ENCODE peak calls at places on chromosomes 16 and 17, in five cellular contexts. One of them, this sample, is unnamed.

GRCh38 chr16:30369938-30370443 is 303 bp downstream of the TBC1D10B start:
- DNase-seq in tibial artery: no peak
- DNase-seq in psoas muscle: no peak
- DNase-seq in GM12865: no peak
- DNase-seq in OCI-LY7: no peak
- DNase-seq in this sample: no peak

GRCh38 chr16:52634528-52634927 is 87.6 kb upstream of the TOX3 start:
- DNase-seq in tibial artery: no peak
- DNase-seq in psoas muscle: no peak
- DNase-seq in GM12865: no peak
- DNase-seq in OCI-LY7: no peak
- DNase-seq in this sample: no peak

GRCh38 chr17:43914451-43914850 is 7.1 kb upstream of the MPP2 start:
- DNase-seq in tibial artery: no peak
- DNase-seq in psoas muscle: no peak
- DNase-seq in GM12865: no peak
- DNase-seq in OCI-LY7: no peak
- DNase-seq in this sample: no peak

GRCh38 chr17:74694081-74694480 is 18.6 kb downstream of the CD300LF start:
- DNase-seq in tibial artery: no peak
- DNase-seq in psoas muscle: no peak
- DNase-seq in GM12865: no peak
- DNase-seq in OCI-LY7: no peak
- DNase-seq in this sample: no peak

GRCh38 chr17:30312218-30312617 is 20.5 kb upstream of the BLMH start:
- DNase-seq in tibial artery: no peak
- DNase-seq in psoas muscle: no peak
- DNase-seq in GM12865: no peak
- DNase-seq in OCI-LY7: no peak
- DNase-seq in this sample: no peak

GRCh38 chr17:60067871-60068270 is 10.8 kb downstream of the HEATR6 start:
- DNase-seq in tibial artery: no peak
- DNase-seq in psoas muscle: no peak
- DNase-seq in GM12865: no peak
- DNase-seq in OCI-LY7: no peak
- DNase-seq in this sample: no peak

GRCh38 chr17:58276423-58276822 is 4.3 kb downstream of the MPO start:
- DNase-seq in tibial artery: no peak
- DNase-seq in psoas muscle: no peak
- DNase-seq in GM12865: no peak
- DNase-seq in OCI-LY7: no peak
- DNase-seq in this sample: no peak

GRCh38 chr17:83026311-83026811 is 53.0 kb upstream of the METRNL start:
- DNase-seq in tibial artery: no peak
- DNase-seq in psoas muscle: no peak
- DNase-seq in GM12865: no peak
- DNase-seq in OCI-LY7: no peak
- DNase-seq in this sample: no peak

GRCh38 chr17:64984776-64985521 is 65.7 kb upstream of the LRRC37A3 start:
- DNase-seq in tibial artery: no peak
- DNase-seq in psoas muscle: no peak
- DNase-seq in GM12865: peak; percentile 68
- DNase-seq in OCI-LY7: peak; percentile 61
- DNase-seq in this sample: peak; percentile 49

GRCh38 chr16:88005968-88006367 is 54.7 kb downstream of the BANP start:
- DNase-seq in tibial artery: peak; percentile 40
- DNase-seq in psoas muscle: no peak
- DNase-seq in GM12865: no peak
- DNase-seq in OCI-LY7: no peak
- DNase-seq in this sample: no peak

GRCh38 chr17:65529040-65529633 is 32.3 kb downstream of the AXIN2 start:
- DNase-seq in tibial artery: peak; percentile 25
- DNase-seq in psoas muscle: no peak
- DNase-seq in GM12865: no peak
- DNase-seq in OCI-LY7: no peak
- DNase-seq in this sample: no peak

GRCh38 chr17:68981288-68981687 is 26.1 kb upstream of the ABCA8 start:
- DNase-seq in tibial artery: peak; percentile 74
- DNase-seq in psoas muscle: no peak
- DNase-seq in GM12865: peak; percentile 58
- DNase-seq in OCI-LY7: no peak
- DNase-seq in this sample: no peak

GRCh38 chr17:80105762-80106161 is 4.4 kb downstream of the GAA start:
- DNase-seq in tibial artery: peak; percentile 58
- DNase-seq in psoas muscle: peak; percentile 15
- DNase-seq in GM12865: no peak
- DNase-seq in OCI-LY7: no peak
- DNase-seq in this sample: no peak

GRCh38 chr17:55969577-55969976 is 183.7 kb upstream of the ANKFN1 start:
- DNase-seq in tibial artery: no peak
- DNase-seq in psoas muscle: no peak
- DNase-seq in GM12865: no peak
- DNase-seq in OCI-LY7: no peak
- DNase-seq in this sample: no peak

GRCh38 chr17:39153541-39154111 is 2.2 kb upstream of the PLXDC1 start:
- DNase-seq in tibial artery: peak; percentile 96
- DNase-seq in psoas muscle: peak; percentile 85
- DNase-seq in GM12865: peak; percentile 88
- DNase-seq in OCI-LY7: peak; percentile 85
- DNase-seq in this sample: peak; percentile 87
- TF ChIP-seq CTCF in tibial artery: peak; percentile 25
- TF ChIP-seq CTCF in psoas muscle: peak; percentile 5
- TF ChIP-seq CTCF in GM12865: no peak
- TF ChIP-seq CTCF in OCI-LY7: no peak
- TF ChIP-seq CTCF in this sample: no peak

DNA sequence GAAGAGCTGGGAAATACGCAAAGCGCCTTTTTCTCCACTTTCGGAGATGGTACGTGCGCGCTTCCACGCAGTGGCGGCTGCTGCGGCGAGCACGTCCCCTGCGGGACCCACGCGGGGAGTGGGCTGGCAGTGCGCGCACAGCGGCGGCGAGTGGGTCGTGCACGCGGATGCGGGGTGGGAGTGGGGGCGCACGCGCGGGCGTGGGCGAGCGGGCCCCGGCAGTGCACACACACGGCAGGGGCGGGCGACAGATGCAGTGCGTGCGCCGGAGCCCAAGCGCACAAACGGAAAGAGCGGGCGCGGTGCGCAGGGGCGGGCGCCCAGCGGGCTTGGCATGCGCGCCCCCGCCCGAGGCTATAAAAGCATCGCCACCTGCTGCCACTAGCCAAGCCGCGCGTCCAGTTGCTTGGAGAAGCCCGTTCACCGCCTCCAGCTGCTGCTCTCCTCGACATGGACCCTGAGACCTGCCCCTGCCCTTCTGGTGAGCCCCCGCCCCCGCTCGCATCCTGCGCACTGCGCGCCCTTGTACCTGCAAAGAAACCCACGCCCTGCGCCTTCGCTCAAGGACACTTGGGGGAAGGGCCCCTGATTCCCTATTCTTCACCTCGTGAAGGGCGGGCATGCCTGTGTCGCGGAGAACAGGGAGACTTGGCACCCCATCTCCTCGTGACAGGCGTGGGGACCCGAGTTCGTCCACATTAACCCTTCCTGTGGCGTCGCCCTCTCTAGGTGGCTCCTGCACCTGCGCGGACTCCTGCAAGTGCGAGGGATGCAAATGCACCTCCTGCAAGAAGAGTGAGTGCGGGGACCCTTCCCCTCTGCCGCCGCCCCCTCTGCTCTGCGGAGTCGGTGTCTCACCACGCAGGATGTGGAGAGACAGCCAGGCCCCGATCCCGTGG is at the start of gene MT3:
- DNase-seq in tibial artery: no peak
- DNase-seq in psoas muscle: peak; percentile 39
- DNase-seq in GM12865: no peak
- DNase-seq in OCI-LY7: no peak
- DNase-seq in this sample: no peak
- TF ChIP-seq CTCF in tibial artery: no peak
- TF ChIP-seq CTCF in psoas muscle: no peak
- TF ChIP-seq CTCF in GM12865: no peak
- TF ChIP-seq CTCF in OCI-LY7: no peak
- TF ChIP-seq CTCF in this sample: no peak

DNA sequence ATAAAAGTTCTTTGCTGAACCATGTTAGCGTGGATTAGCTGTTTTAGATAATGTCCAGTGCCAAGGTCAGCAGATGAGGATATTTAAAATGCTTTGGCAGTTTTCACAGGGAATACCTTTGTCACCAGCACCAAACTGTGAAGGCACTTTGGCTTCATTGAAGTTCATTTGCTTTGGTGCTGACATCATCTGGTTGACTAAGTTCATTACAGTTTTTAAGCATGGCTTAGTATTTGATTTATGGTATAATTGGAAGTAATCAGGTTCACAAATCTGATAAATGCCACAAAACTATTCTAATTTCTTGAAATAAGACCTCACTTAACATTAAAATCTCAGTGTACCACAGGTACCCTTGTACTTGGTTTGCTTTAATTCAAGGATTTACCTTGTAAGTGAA is 4.3 kb downstream of the GID4 start:
- DNase-seq in tibial artery: no peak
- DNase-seq in psoas muscle: no peak
- DNase-seq in GM12865: no peak
- DNase-seq in OCI-LY7: peak; percentile 33
- DNase-seq in this sample: no peak
- TF ChIP-seq CTCF in tibial artery: no peak
- TF ChIP-seq CTCF in psoas muscle: peak; percentile 21
- TF ChIP-seq CTCF in GM12865: no peak
- TF ChIP-seq CTCF in OCI-LY7: peak; percentile 73
- TF ChIP-seq CTCF in this sample: no peak

DNA sequence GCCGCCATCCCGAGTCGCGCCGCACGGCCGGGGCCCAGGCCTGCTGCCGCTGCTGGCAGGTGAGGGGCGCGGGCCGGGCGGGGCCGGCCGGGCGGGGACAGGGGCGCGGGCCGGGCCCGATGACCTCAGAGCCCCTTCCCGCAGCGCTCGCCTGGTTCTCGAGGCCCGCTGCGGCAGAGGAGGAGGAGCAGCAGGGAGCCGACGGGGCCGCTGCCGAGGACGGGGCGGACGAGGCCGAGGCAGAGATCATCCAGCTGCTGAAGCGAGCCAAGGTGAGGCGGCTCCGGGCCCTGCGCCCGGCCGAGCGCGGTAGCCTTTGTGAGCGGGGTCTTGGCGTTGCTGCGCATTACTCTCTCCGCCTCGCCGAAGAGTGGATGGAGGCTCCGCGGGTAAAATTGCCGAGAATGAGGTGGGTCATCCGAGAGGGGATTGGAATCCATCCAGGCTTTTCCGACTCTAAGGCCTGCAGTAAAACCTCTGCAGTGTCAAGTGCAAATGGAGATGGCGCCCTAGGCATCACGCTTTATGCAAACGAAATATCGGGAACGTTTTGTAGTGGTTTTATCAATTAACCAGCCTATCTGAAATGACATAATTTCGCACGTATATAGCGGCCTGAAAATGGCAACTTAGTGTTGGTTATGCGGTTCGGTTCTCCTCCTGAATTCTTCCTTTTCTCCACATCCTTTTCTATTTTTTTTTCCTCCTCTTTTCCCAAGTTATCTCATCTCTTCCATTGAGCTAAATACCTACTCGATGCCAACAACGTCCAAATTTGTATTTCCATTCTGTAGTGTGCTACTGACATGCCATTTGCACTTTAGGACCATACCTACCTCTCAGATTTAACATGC is 577 bp downstream of the TTC19 start:
- DNase-seq in tibial artery: peak; percentile 74
- DNase-seq in psoas muscle: no peak
- DNase-seq in GM12865: peak; percentile 57
- DNase-seq in OCI-LY7: peak; percentile 55
- DNase-seq in this sample: no peak
- TF ChIP-seq CTCF in tibial artery: no peak
- TF ChIP-seq CTCF in psoas muscle: no peak
- TF ChIP-seq CTCF in GM12865: no peak
- TF ChIP-seq CTCF in OCI-LY7: peak; percentile 36
- TF ChIP-seq CTCF in this sample: no peak

GRCh38 chr17:20225162-20226115 is 216.3 kb downstream of the SPECC1 start:
- DNase-seq in tibial artery: no peak
- DNase-seq in psoas muscle: no peak
- DNase-seq in GM12865: no peak
- DNase-seq in OCI-LY7: no peak
- DNase-seq in this sample: no peak
- TF ChIP-seq CTCF in tibial artery: no peak
- TF ChIP-seq CTCF in psoas muscle: no peak
- TF ChIP-seq CTCF in GM12865: no peak
- TF ChIP-seq CTCF in OCI-LY7: no peak
- TF ChIP-seq CTCF in this sample: no peak

GRCh38 chr16:28931801-28932225 is at the start of gene CD19:
- DNase-seq in tibial artery: no peak
- DNase-seq in psoas muscle: no peak
- DNase-seq in GM12865: peak; percentile 74
- DNase-seq in OCI-LY7: peak; percentile 69
- DNase-seq in this sample: no peak
- TF ChIP-seq CTCF in tibial artery: no peak
- TF ChIP-seq CTCF in psoas muscle: no peak
- TF ChIP-seq CTCF in GM12865: no peak
- TF ChIP-seq CTCF in OCI-LY7: no peak
- TF ChIP-seq CTCF in this sample: no peak

This sample was measured in HL-60.